ENCODE peak calls at places on chromosomes 3 and 15, in ten cellular contexts. One of them, this sample, is unnamed.

GRCh38 chr3:37922721-37923575 is 61.3 kb downstream of the CTDSPL start:
- DNase-seq in transverse colon: no peak
- DNase-seq in fibroblast of mammary gland: peak; percentile 69
- DNase-seq in mucosa of descending colon: no peak
- DNase-seq in cardiac muscle cell: no peak
- DNase-seq in heart left ventricle: no peak
- DNase-seq in endothelial cell: no peak
- DNase-seq in IMR-90: peak; percentile 61
- DNase-seq in BJ: no peak
- DNase-seq in lung: peak; percentile 46
- DNase-seq in this sample: peak; percentile 49

GRCh38 chr3:100813828-100814227 is 104.5 kb downstream of the TFG start:
- DNase-seq in transverse colon: no peak
- DNase-seq in endothelial cell: no peak
- DNase-seq in mucosa of descending colon: no peak
- DNase-seq in cardiac muscle cell: no peak
- DNase-seq in BJ: no peak
- DNase-seq in IMR-90: peak; percentile 10
- DNase-seq in heart left ventricle: no peak
- DNase-seq in lung: no peak
- DNase-seq in fibroblast of mammary gland: no peak
- DNase-seq in this sample: peak; percentile 32

GRCh38 chr15:83720466-83720865 is 66.5 kb downstream of the ADAMTSL3 start:
- DNase-seq in endothelial cell: no peak
- DNase-seq in lung: no peak
- DNase-seq in transverse colon: no peak
- DNase-seq in mucosa of descending colon: no peak
- DNase-seq in BJ: no peak
- DNase-seq in heart left ventricle: no peak
- DNase-seq in IMR-90: no peak
- DNase-seq in fibroblast of mammary gland: no peak
- DNase-seq in cardiac muscle cell: no peak
- DNase-seq in this sample: no peak

GRCh38 chr3:159804726-159805410 is 183.8 kb upstream of the IL12A start:
- DNase-seq in cardiac muscle cell: peak; percentile 89
- DNase-seq in fibroblast of mammary gland: peak; percentile 91
- DNase-seq in BJ: no peak
- DNase-seq in endothelial cell: peak; percentile 65
- DNase-seq in mucosa of descending colon: no peak
- DNase-seq in transverse colon: peak; percentile 73
- DNase-seq in heart left ventricle: peak; percentile 79
- DNase-seq in IMR-90: peak; percentile 92
- DNase-seq in lung: peak; percentile 71
- DNase-seq in this sample: peak; percentile 82

GRCh38 chr15:59283717-59284336 is 77.2 kb downstream of the LDHAL6B start:
- DNase-seq in BJ: no peak
- DNase-seq in IMR-90: no peak
- DNase-seq in mucosa of descending colon: peak; percentile 87
- DNase-seq in transverse colon: peak; percentile 88
- DNase-seq in cardiac muscle cell: no peak
- DNase-seq in lung: no peak
- DNase-seq in endothelial cell: no peak
- DNase-seq in heart left ventricle: no peak
- DNase-seq in fibroblast of mammary gland: no peak
- DNase-seq in this sample: no peak

GRCh38 chr3:52299815-52300611 is 12.4 kb downstream of the GLYCTK start:
- DNase-seq in cardiac muscle cell: peak; percentile 85
- DNase-seq in BJ: no peak
- DNase-seq in IMR-90: peak; percentile 34
- DNase-seq in fibroblast of mammary gland: no peak
- DNase-seq in endothelial cell: peak; percentile 50
- DNase-seq in lung: peak; percentile 40
- DNase-seq in heart left ventricle: peak; percentile 70
- DNase-seq in transverse colon: no peak
- DNase-seq in mucosa of descending colon: no peak
- DNase-seq in this sample: peak; percentile 27

GRCh38 chr3:156543043-156543555 is 11.8 kb downstream of the SSR3 start:
- DNase-seq in IMR-90: no peak
- DNase-seq in transverse colon: no peak
- DNase-seq in heart left ventricle: no peak
- DNase-seq in BJ: no peak
- DNase-seq in endothelial cell: no peak
- DNase-seq in fibroblast of mammary gland: no peak
- DNase-seq in lung: no peak
- DNase-seq in cardiac muscle cell: no peak
- DNase-seq in mucosa of descending colon: no peak
- DNase-seq in this sample: no peak

GRCh38 chr3:160784853-160785252 is 28.8 kb downstream of the PPM1L start:
- DNase-seq in cardiac muscle cell: no peak
- DNase-seq in mucosa of descending colon: no peak
- DNase-seq in transverse colon: no peak
- DNase-seq in heart left ventricle: no peak
- DNase-seq in IMR-90: no peak
- DNase-seq in lung: no peak
- DNase-seq in fibroblast of mammary gland: no peak
- DNase-seq in endothelial cell: no peak
- DNase-seq in BJ: no peak
- DNase-seq in this sample: no peak

GRCh38 chr15:48966595-48967301 is 3.0 kb upstream of the SHC4 start:
- DNase-seq in cardiac muscle cell: no peak
- DNase-seq in endothelial cell: no peak
- DNase-seq in transverse colon: no peak
- DNase-seq in BJ: no peak
- DNase-seq in fibroblast of mammary gland: peak; percentile 76
- DNase-seq in lung: no peak
- DNase-seq in mucosa of descending colon: no peak
- DNase-seq in heart left ventricle: no peak
- DNase-seq in IMR-90: peak; percentile 93
- DNase-seq in this sample: peak; percentile 66

GRCh38 chr15:69311319-69311721 is 12.6 kb downstream of the PAQR5 start:
- DNase-seq in mucosa of descending colon: no peak
- DNase-seq in cardiac muscle cell: no peak
- DNase-seq in BJ: no peak
- DNase-seq in heart left ventricle: no peak
- DNase-seq in fibroblast of mammary gland: peak; percentile 54
- DNase-seq in endothelial cell: no peak
- DNase-seq in lung: no peak
- DNase-seq in IMR-90: peak; percentile 83
- DNase-seq in transverse colon: no peak
- DNase-seq in this sample: peak; percentile 36

GRCh38 chr15:52162260-52162659 is 28.9 kb downstream of the GNB5 start:
- DNase-seq in BJ: peak; percentile 63
- DNase-seq in fibroblast of mammary gland: no peak
- DNase-seq in lung: no peak
- DNase-seq in endothelial cell: no peak
- DNase-seq in mucosa of descending colon: no peak
- DNase-seq in transverse colon: no peak
- DNase-seq in heart left ventricle: no peak
- DNase-seq in cardiac muscle cell: no peak
- DNase-seq in IMR-90: peak; percentile 91
- DNase-seq in this sample: peak; percentile 19

GRCh38 chr15:75732809-75733451 is 20.3 kb upstream of the CSPG4 start:
- DNase-seq in heart left ventricle: peak; percentile 65
- DNase-seq in fibroblast of mammary gland: peak; percentile 64
- DNase-seq in lung: peak; percentile 65
- DNase-seq in BJ: no peak
- DNase-seq in transverse colon: peak; percentile 78
- DNase-seq in IMR-90: peak; percentile 65
- DNase-seq in endothelial cell: peak; percentile 86
- DNase-seq in mucosa of descending colon: no peak
- DNase-seq in cardiac muscle cell: peak; percentile 70
- DNase-seq in this sample: peak; percentile 65

GRCh38 chr15:28116521-28117488 is 17.7 kb upstream of the OCA2 start:
- DNase-seq in fibroblast of mammary gland: no peak
- DNase-seq in cardiac muscle cell: no peak
- DNase-seq in endothelial cell: no peak
- DNase-seq in lung: no peak
- DNase-seq in heart left ventricle: no peak
- DNase-seq in IMR-90: no peak
- DNase-seq in BJ: no peak
- DNase-seq in transverse colon: no peak
- DNase-seq in mucosa of descending colon: no peak
- DNase-seq in this sample: no peak

GRCh38 chr3:153595186-153595815 is 433.3 kb downstream of the RAP2B start:
- DNase-seq in cardiac muscle cell: peak; percentile 30
- DNase-seq in mucosa of descending colon: no peak
- DNase-seq in transverse colon: no peak
- DNase-seq in fibroblast of mammary gland: peak; percentile 59
- DNase-seq in lung: no peak
- DNase-seq in BJ: no peak
- DNase-seq in endothelial cell: no peak
- DNase-seq in IMR-90: peak; percentile 50
- DNase-seq in heart left ventricle: no peak
- DNase-seq in this sample: peak; percentile 38

DNA sequence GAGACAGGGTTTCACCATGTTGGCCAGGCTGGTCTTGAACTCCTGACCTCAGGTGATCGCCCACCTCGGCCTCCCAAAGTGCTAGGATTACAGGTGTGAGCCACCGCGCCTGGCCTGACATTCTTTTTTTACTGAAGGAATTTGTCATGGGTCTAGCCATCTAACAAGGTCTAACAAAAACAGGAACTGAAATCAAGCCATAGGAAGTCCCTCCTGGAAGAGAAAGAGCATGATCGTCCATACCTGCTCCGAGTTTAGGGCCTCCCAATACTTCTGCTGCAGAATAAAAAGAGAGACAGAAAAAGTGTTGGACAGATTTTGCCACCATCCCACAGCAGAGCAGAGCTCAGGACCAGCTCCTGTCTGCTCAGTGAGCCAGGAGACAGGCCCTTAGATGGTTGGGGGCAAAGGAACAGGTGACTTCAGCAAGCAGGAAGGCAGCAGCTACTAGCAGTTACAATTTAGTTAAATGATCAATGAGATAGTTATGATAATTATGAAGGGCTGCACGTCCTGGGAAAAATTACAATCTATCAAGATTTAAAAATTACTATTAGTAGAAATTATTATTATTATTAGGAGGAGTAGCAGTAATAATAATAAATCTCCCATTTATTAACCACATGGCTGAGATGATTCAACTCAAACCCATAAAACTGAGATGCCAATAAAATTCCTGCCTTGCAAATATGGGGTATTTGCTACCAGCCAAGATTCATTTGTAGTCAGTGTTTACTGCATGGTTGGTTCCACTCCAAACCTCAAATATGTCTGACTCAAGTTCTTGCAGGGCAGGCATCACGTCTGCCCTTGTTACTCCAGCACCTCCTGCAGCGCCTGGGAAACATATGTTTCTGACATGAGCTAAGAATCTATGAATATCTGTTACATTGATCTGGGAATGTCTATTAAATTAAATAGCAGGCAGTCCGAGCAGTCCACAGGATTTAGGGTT is 40.1 kb downstream of the TMEM44 start:
- DNase-seq in lung: peak; percentile 37
- DNase-seq in transverse colon: no peak
- DNase-seq in heart left ventricle: no peak
- DNase-seq in endothelial cell: no peak
- DNase-seq in mucosa of descending colon: no peak
- DNase-seq in BJ: peak; percentile 99
- DNase-seq in IMR-90: peak; percentile 100
- DNase-seq in cardiac muscle cell: no peak
- DNase-seq in fibroblast of mammary gland: peak; percentile 100
- DNase-seq in this sample: peak; percentile 99
- TF ChIP-seq CTCF in lung: no peak
- TF ChIP-seq CTCF in transverse colon: no peak
- TF ChIP-seq CTCF in heart left ventricle: no peak
- TF ChIP-seq CTCF in endothelial cell: no peak
- TF ChIP-seq CTCF in mucosa of descending colon: no peak
- TF ChIP-seq CTCF in BJ: no peak
- TF ChIP-seq CTCF in IMR-90: no peak
- TF ChIP-seq CTCF in cardiac muscle cell: peak; percentile 25
- TF ChIP-seq CTCF in fibroblast of mammary gland: no peak
- TF ChIP-seq CTCF in this sample: peak; percentile 36

GRCh38 chr3:178336336-178336735 is 199.9 kb upstream of the KCNMB2 start:
- DNase-seq in fibroblast of mammary gland: no peak
- DNase-seq in heart left ventricle: no peak
- DNase-seq in IMR-90: no peak
- DNase-seq in transverse colon: no peak
- DNase-seq in mucosa of descending colon: no peak
- DNase-seq in endothelial cell: no peak
- DNase-seq in cardiac muscle cell: no peak
- DNase-seq in lung: no peak
- DNase-seq in BJ: no peak
- DNase-seq in this sample: no peak
- TF ChIP-seq CTCF in fibroblast of mammary gland: no peak
- TF ChIP-seq CTCF in heart left ventricle: no peak
- TF ChIP-seq CTCF in IMR-90: no peak
- TF ChIP-seq CTCF in transverse colon: no peak
- TF ChIP-seq CTCF in mucosa of descending colon: no peak
- TF ChIP-seq CTCF in endothelial cell: no peak
- TF ChIP-seq CTCF in cardiac muscle cell: no peak
- TF ChIP-seq CTCF in lung: no peak
- TF ChIP-seq CTCF in BJ: no peak
- TF ChIP-seq CTCF in this sample: no peak

DNA sequence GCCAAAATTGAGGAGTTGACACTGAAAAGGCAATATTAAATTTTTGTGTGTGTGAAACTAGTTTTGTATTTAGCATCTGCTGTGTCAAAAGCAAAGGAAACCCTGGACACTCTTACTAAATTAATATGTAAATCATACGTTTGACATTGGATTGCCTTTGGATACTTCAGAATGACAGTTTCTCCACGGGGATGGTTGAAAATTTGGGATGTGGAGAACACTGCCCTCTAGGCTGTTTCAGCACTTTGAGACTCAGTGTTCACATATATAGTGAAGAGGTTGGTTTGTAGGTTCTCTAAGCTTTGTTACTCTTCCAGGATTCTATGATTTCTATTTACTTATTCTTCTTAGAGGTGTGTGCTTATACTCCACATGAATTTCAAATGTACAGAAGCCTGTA is 3.0 kb downstream of the ROBO2 start:
- DNase-seq in cardiac muscle cell: peak; percentile 27
- DNase-seq in heart left ventricle: no peak
- DNase-seq in BJ: no peak
- DNase-seq in endothelial cell: no peak
- DNase-seq in mucosa of descending colon: no peak
- DNase-seq in lung: no peak
- DNase-seq in fibroblast of mammary gland: no peak
- DNase-seq in transverse colon: no peak
- DNase-seq in IMR-90: no peak
- DNase-seq in this sample: no peak
- TF ChIP-seq CTCF in cardiac muscle cell: no peak
- TF ChIP-seq CTCF in heart left ventricle: no peak
- TF ChIP-seq CTCF in BJ: peak; percentile 27
- TF ChIP-seq CTCF in endothelial cell: no peak
- TF ChIP-seq CTCF in mucosa of descending colon: no peak
- TF ChIP-seq CTCF in lung: no peak
- TF ChIP-seq CTCF in fibroblast of mammary gland: peak; percentile 8
- TF ChIP-seq CTCF in transverse colon: no peak
- TF ChIP-seq CTCF in IMR-90: no peak
- TF ChIP-seq CTCF in this sample: peak; percentile 55

DNA sequence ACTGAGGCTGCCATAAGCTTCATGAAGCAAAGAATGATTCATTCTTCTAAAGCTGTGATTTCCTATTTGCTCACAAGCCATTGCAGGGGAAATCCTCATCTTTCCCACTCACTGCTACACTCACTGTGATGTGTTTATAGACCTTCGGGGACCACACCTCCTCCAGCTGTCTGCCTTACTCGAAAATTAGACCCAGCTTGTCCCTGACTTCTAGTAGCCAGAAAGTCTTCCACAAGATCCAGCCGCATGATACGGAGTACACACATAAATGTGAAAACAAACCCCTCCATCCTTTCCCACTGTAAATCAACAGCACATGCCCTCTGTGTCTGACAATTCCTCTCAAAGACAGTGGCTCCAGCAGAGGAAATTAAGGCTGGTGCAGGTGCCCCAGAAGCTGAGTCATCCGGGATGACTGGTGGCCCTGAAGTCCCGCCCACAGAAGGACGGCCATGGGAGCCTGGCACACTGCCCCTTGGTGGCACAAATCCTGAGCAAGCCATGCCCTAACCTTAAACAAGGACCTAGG is 172.0 kb downstream of the STT3B start:
- DNase-seq in endothelial cell: no peak
- DNase-seq in IMR-90: peak; percentile 92
- DNase-seq in mucosa of descending colon: peak; percentile 67
- DNase-seq in fibroblast of mammary gland: peak; percentile 76
- DNase-seq in cardiac muscle cell: no peak
- DNase-seq in lung: peak; percentile 57
- DNase-seq in BJ: peak; percentile 75
- DNase-seq in transverse colon: peak; percentile 66
- DNase-seq in heart left ventricle: no peak
- DNase-seq in this sample: peak; percentile 43
- TF ChIP-seq CTCF in endothelial cell: no peak
- TF ChIP-seq CTCF in IMR-90: no peak
- TF ChIP-seq CTCF in mucosa of descending colon: no peak
- TF ChIP-seq CTCF in fibroblast of mammary gland: no peak
- TF ChIP-seq CTCF in cardiac muscle cell: no peak
- TF ChIP-seq CTCF in lung: no peak
- TF ChIP-seq CTCF in BJ: no peak
- TF ChIP-seq CTCF in transverse colon: no peak
- TF ChIP-seq CTCF in heart left ventricle: no peak
- TF ChIP-seq CTCF in this sample: no peak